ENCODE peak calls at places on chromosomes 5 and 9, in nine cellular contexts. A is prostate gland, I is GM12864, W is fibroblast of the aortic adventitia, F is GM23338, G is uterus, C is lower lobe of right lung, Z is mucosa of descending colon, D is astrocyte of the spinal cord. B is an unnamed sample.

GRCh38 chr5:13987843-13988464 is 43.5 kb upstream of the DNAH5 start:
- DNase-seq in A (peak; percentile 58), I (peak; percentile 12), W (peak; percentile 80), F (peak; percentile 81), G (peak; percentile 17), C (no peak), Z (no peak), D (peak; percentile 68), B (peak; percentile 66)

GRCh38 chr5:16582081-16582480 is 34.7 kb downstream of the RETREG1 start:
- DNase-seq in A (no peak), I (no peak), W (no peak), F (no peak), G (no peak), C (no peak), Z (no peak), D (no peak), B (no peak)

GRCh38 chr5:175609504-175609903 is 48.4 kb upstream of the HRH2 start:
- DNase-seq in A (no peak), I (no peak), W (no peak), F (no peak), G (no peak), C (no peak), Z (no peak), D (no peak), B (no peak)

GRCh38 chr5:173016069-173016455 is 32.5 kb downstream of the ATP6V0E1 start:
- DNase-seq in A (no peak), I (no peak), W (no peak), F (no peak), G (no peak), C (no peak), Z (no peak), D (no peak), B (no peak)

GRCh38 chr5:159786901-159787691 is 129.2 kb upstream of the ADRA1B start:
- DNase-seq in A (no peak), I (no peak), W (peak; percentile 88), F (no peak), G (peak; percentile 63), C (peak; percentile 58), Z (peak; percentile 25), D (peak; percentile 68), B (no peak)

GRCh38 chr9:37010180-37010579 is 23.9 kb downstream of the PAX5 start:
- DNase-seq in A (no peak), I (no peak), W (no peak), F (no peak), G (no peak), C (no peak), Z (no peak), D (no peak), B (peak; percentile 46)

GRCh38 chr5:132747064-132747692 is at the start of gene CCNI2:
- DNase-seq in A (no peak), I (no peak), W (no peak), F (peak; percentile 64), G (no peak), C (peak; percentile 57), Z (peak; percentile 87), D (no peak), B (peak; percentile 73)

GRCh38 chr5:151123897-151124751 is 33.5 kb downstream of the ANXA6 start:
- DNase-seq in A (peak; percentile 40), I (peak; percentile 80), W (no peak), F (no peak), G (peak; percentile 45), C (no peak), Z (no peak), D (peak; percentile 32), B (peak; percentile 88)

GRCh38 chr5:98510601-98511000 is 262.9 kb upstream of the RGMB start:
- DNase-seq in A (no peak), I (no peak), W (no peak), F (no peak), G (no peak), C (no peak), Z (no peak), D (no peak), B (no peak)

GRCh38 chr5:62124266-62124665 is 181.7 kb upstream of the KIF2A start:
- DNase-seq in A (no peak), I (no peak), W (no peak), F (peak; percentile 35), G (no peak), C (no peak), Z (no peak), D (no peak), B (no peak)

GRCh38 chr9:124208571-124208970 is 49.2 kb upstream of the NEK6 start:
- DNase-seq in A (no peak), I (no peak), W (no peak), F (no peak), G (no peak), C (no peak), Z (no peak), D (no peak), B (no peak)

GRCh38 chr5:132478498-132478855 is 12.1 kb downstream of the IRF1 start:
- DNase-seq in A (no peak), I (no peak), W (no peak), F (no peak), G (no peak), C (peak; percentile 41), Z (peak; percentile 38), D (no peak), B (no peak)

GRCh38 chr9:130414910-130415746 is 29.6 kb upstream of the ASS1 start:
- DNase-seq in A (no peak), I (no peak), W (peak; percentile 4), F (no peak), G (no peak), C (no peak), Z (peak; percentile 64), D (no peak), B (no peak)

GRCh38 chr5:8756498-8757084 is 789.3 kb downstream of the SEMA5A start:
- DNase-seq in A (peak; percentile 19), I (peak; percentile 4), W (peak; percentile 70), F (peak; percentile 66), G (no peak), C (no peak), Z (no peak), D (peak; percentile 73), B (peak; percentile 14)
- TF ChIP-seq CTCF in A (peak; percentile 45), I (peak; percentile 32), W (peak; percentile 67), F (peak; percentile 80), G (no peak), C (peak; percentile 29), Z (no peak), D (peak; percentile 61), B (peak; percentile 49)

GRCh38 chr9:135959814-135960213 is 1.4 kb downstream of the UBAC1 start:
- DNase-seq in A (no peak), I (no peak), W (peak; percentile 37), F (no peak), G (no peak), C (no peak), Z (no peak), D (no peak), B (no peak)

GRCh38 chr9:135962696-135963307 is 1.6 kb upstream of the UBAC1 start:
- DNase-seq in A (no peak), I (no peak), W (no peak), F (no peak), G (no peak), C (no peak), Z (no peak), D (no peak), B (no peak)

GRCh38 chr9:135961811-135962695 is 880 bp upstream of the UBAC1 start:
- DNase-seq in A (no peak), I (no peak), W (no peak), F (no peak), G (no peak), C (no peak), Z (no peak), D (no peak), B (no peak)

GRCh38 chr9:135960328-135961276 is 571 bp downstream of the UBAC1 start:
- DNase-seq in A (no peak), I (no peak), W (peak; percentile 15), F (peak; percentile 53), G (no peak), C (no peak), Z (peak; percentile 51), D (peak; percentile 19), B (no peak)

DNA sequence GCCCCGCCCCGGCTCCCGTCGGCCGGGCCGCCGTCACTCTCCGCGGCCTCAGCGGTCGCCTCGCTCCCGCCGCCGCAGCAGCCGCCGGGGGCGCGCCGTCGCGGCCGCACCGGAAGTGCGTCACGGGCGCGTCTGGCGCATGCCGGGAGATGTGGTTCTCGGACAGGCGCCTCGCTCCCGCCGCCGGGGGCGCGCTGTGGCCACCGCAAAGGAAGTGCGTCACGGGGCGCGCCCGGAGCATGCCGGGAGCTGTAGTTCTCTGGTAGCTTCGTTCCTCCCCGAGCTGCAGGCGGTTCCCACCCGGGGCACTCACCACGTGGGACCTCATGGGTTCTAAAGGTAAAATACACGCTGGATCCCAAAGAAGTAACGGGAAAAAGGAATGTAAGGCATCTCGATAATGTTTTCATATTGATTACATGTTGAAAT is at the start of gene UBAC1:
- DNase-seq in A (peak; percentile 95), I (peak; percentile 82), W (peak; percentile 90), F (peak; percentile 97), G (peak; percentile 95), C (peak; percentile 98), Z (peak; percentile 97), D (peak; percentile 94), B (peak; percentile 100)
- TF ChIP-seq CTCF in A (peak; percentile 96), I (peak; percentile 22), W (peak; percentile 45), F (no peak), G (peak; percentile 53), C (peak; percentile 43), Z (no peak), D (peak; percentile 18), B (no peak)

DNA sequence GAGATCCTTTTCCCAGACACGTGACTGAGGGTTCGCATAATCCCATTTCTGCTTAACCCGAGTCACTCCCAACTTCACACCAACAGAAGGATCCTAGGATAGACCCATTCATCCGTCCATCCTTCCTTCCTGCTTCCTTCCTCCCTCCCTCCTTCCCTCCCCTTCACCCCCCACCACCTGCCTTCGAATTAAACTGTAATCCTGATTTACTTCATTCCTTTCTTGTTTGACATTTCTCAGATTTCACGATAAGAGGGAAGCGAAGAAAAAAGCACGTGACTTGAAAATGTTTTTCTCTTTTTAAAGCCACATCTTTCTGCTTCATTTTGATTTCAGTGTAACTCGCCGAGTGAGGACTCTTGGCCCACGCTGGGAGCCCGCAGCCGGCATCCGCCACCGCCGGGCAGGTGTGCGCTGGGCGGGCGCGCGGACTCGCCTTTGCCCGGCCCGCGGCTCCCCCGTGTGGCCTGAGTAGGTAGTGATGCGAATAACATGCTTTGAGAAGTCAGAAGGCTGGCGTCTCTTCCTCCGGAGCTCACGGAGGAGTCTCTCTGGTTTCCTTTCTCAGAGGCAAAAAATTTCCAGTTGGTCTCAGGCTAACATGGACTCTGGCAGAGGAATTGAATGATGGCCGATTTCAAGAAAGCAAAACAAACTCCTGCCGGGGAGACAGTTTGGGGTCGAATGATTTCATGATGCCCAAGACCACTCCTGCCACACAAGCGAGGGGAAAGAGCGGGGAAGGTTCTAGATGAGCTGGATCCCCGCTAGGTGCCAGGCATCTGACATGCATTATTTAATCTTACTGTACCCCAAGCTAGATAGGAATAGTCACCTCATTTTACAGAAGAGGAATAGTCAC is 117.7 kb downstream of the SLC12A2 start:
- DNase-seq in A (peak; percentile 87), I (no peak), W (peak; percentile 63), F (peak; percentile 91), G (peak; percentile 79), C (peak; percentile 87), Z (peak; percentile 93), D (peak; percentile 68), B (peak; percentile 87)
- TF ChIP-seq CTCF in A (peak; percentile 96), I (peak; percentile 82), W (peak; percentile 72), F (peak; percentile 90), G (peak; percentile 90), C (peak; percentile 89), Z (peak; percentile 74), D (peak; percentile 68), B (peak; percentile 86)

DNA sequence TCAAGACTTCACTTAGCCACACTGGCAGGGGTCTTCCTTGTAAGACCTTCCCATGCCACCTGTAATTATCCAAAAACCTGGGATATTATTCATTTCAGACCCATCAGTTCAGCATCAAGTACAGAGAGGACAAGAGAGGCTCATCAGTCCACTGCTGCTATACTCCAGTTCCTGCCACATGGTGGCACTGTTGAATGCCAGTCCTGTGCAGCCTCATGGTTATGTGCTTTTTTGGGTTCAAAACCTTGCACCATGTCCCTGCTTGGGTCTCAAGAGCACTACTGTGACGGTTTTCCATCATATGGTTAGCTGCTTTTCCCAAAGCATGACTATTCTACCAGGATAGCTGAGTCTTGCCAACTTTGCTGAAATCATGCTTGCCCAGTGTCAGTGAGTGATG is 8.5 kb downstream of the PTGS1 start:
- DNase-seq in A (no peak), I (no peak), W (no peak), F (peak; percentile 66), G (no peak), C (no peak), Z (no peak), D (no peak), B (no peak)
- TF ChIP-seq CTCF in A (no peak), I (peak; percentile 50), W (peak; percentile 53), F (peak; percentile 85), G (no peak), C (peak; percentile 24), Z (no peak), D (peak; percentile 41), B (peak; percentile 13)